ENCODE peak calls at places on chromosomes 13 and 19, in five cellular contexts. A is stomach, S is GM12878, R is prostate gland, Z is HepG2. I is an unnamed sample.

GRCh38 chr13:20492641-20493040 is 33.0 kb downstream of the CRYL1 start:
- DNase-seq in Z (peak), S (no peak), A (no peak), R (no peak), I (no peak)

GRCh38 chr19:41195675-41196497 is 2.9 kb downstream of the CYP2S1 start:
- DNase-seq in A (no peak), R (no peak), Z (no peak), S (no peak), I (no peak)

GRCh38 chr13:51628059-51628852 is 44.0 kb downstream of the WDFY2 start:
- DNase-seq in R (no peak), A (no peak), Z (no peak), S (no peak), I (no peak)

GRCh38 chr19:30133803-30134202 is 191.8 kb downstream of the URI1 start:
- DNase-seq in S (no peak), Z (no peak), R (no peak), A (no peak), I (no peak)

GRCh38 chr13:93244918-93245280 is 18.3 kb downstream of the GPC6 start:
- DNase-seq in S (no peak), A (no peak), R (no peak), Z (no peak), I (no peak)

GRCh38 chr13:86840250-86841191 is 830.6 kb upstream of the SLITRK5 start:
- DNase-seq in Z (no peak), A (no peak), S (no peak), R (no peak), I (no peak)

GRCh38 chr13:33453911-33454310 is 168.4 kb upstream of the STARD13 start:
- DNase-seq in R (no peak), A (no peak), Z (peak), S (no peak), I (no peak)

GRCh38 chr13:39512687-39513086 is 90.3 kb downstream of the LHFPL6 start:
- DNase-seq in R (no peak), A (no peak), S (no peak), Z (no peak), I (no peak)

GRCh38 chr19:4814625-4815425 is 16.7 kb downstream of the TICAM1 start:
- DNase-seq in S (no peak), Z (no peak), A (no peak), R (no peak), I (no peak)

GRCh38 chr13:107721436-107721835 is 493.9 kb downstream of the LIG4 start:
- DNase-seq in S (no peak), A (no peak), Z (no peak), R (no peak), I (no peak)

GRCh38 chr13:85729296-85729695 is 69.9 kb downstream of the SLITRK6 start:
- DNase-seq in A (no peak), R (no peak), S (no peak), Z (no peak), I (no peak)

GRCh38 chr19:32196690-32197420 is 148.6 kb upstream of the ZNF507 start:
- DNase-seq in A (no peak), R (no peak), Z (no peak), S (no peak), I (no peak)

GRCh38 chr19:29576043-29576442 is 30.0 kb upstream of the POP4 start:
- DNase-seq in S (no peak), Z (no peak), R (no peak), A (no peak), I (peak)

DNA sequence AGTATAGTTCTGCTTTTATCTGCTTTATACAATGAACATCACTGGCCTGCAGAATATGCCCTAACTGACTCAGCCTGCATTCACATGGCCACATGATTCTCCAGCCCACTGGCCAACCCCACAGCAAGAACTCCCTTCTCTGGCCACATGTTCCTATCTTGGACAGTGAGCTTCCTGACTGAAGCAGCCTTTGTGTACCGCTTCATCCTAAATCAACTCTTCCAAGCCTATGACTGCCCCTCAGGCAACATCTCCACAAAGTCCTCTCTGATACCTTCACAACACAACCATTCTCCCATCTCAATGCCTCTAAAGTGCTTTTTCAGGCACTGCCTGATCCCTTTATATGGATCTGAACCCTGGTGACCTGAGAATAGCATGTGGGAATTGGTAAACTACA is 214.1 kb downstream of the COL4A1 start:
- DNase-seq in R (no peak), A (no peak), S (no peak), Z (no peak), I (no peak)
- H3K4me3 ChIP-seq in R (no peak), A (no peak), S (no peak), Z (no peak), I (no peak)

GRCh38 chr19:2032296-2032941 is 16.9 kb upstream of the BTBD2 start:
- DNase-seq in R (peak), S (no peak), Z (no peak), A (peak), I (peak)
- TF ChIP-seq POLR2AphosphoS5 in R (peak), S (no peak), Z (no peak), A (peak), I (peak)

GRCh38 chr19:36244066-36244465 is 29.2 kb downstream of the ZNF146 start:
- DNase-seq in S (no peak), A (no peak), Z (no peak), R (no peak), I (no peak)

GRCh38 chr19:36246006-36246391 is 31.1 kb downstream of the ZNF146 start:
- DNase-seq in Z (no peak), S (no peak), A (no peak), R (no peak), I (peak)

GRCh38 chr19:36245210-36246005 is 30.5 kb downstream of the ZNF146 start:
- DNase-seq in A (no peak), S (no peak), R (no peak), Z (no peak), I (no peak)
- H3K4me3 ChIP-seq in A (peak), S (no peak), R (peak), Z (no peak), I (peak)

DNA sequence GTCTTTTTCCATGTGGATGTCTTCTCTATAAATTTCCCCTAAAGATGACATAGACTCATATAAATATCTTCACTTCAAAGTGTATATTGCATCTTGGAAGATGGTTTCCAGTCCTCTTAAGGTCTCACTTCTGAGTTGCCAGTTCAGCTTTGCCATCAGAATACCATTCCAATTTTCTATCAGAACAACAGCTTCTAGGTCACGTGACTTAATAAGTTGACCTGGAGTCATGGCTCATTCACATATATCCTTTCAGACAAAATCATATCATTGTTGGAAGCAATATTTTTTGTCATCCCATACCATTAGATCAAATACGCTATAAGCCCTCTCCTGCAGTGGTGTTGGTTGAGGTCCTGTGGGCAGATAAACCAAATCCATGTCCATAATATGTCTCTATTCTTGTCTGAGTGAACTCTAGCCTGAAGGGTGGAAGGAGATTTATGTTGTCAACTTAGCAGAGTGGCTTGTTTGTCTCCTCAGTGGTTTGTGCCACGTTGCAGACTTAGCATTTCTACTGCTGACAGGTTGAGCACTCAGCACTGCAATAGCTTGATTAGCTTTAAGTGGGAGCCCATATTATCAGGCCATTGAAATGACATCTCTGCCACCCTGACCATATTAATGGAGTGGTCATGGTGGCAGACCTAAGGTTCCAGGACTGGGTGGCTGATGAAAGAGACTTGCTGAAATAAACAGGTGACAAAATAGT is 123.6 kb upstream of the PCDH17 start:
- DNase-seq in S (no peak), Z (no peak), A (no peak), R (no peak), I (no peak)
- TF ChIP-seq POLR2AphosphoS5 in S (no peak), Z (no peak), A (no peak), R (no peak), I (no peak)

DNA sequence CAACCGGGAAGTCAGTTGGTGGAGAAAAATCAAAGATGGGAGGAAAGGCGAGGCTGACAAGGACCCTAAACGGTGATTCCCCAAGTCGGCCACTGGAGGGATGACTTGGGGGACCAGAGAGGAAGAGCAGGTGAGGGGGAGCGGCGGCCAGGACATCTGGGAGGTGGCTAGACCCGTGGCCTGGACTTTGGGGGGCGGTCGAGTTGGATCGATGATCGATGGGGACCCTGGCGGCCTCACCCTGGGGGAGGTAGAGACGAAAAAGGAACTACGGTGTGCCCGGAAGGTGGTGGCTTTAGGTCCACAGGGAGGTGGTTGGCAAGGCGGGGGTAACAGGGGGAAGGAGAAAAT is 7.6 kb upstream of the CIRBP start:
- DNase-seq in A (no peak), R (no peak), Z (no peak), S (no peak), I (no peak)
- H3K4me3 ChIP-seq in A (peak), R (peak), Z (peak), S (peak), I (peak)

DNA sequence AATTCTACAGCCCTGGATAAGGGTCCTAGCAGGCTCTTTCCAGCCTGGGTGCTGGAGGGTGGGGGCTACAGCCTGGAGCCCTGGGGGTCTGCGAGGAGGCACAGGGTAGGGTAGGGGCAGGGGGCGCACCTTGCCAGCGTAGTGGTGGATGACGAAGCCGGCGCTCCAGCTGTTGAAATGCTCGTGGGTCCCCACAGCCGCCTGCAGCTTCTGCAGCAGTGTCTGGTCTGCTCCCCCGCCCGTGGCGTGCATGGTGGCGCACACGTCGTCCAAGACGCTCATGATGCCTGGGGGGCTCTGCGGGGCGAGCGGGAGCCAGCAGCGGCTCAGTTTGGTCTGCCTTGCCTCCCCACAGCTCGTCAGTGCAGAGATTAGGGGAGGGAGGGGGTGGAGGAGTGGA is 30.2 kb upstream of the ZNF414 start:
- DNase-seq in A (no peak), S (no peak), Z (no peak), R (no peak), I (no peak)
- TF ChIP-seq POLR2AphosphoS5 in A (no peak), S (no peak), Z (no peak), R (no peak), I (no peak)

GRCh38 chr19:50322931-50323781 is 6.0 kb downstream of the KCNC3 start:
- DNase-seq in S (no peak), A (no peak), Z (no peak), R (no peak), I (no peak)
- H3K4me3 ChIP-seq in S (no peak), A (no peak), Z (no peak), R (no peak), I (no peak)

GRCh38 chr13:97432232-97432916 is 1.6 kb upstream of the RAP2A start:
- DNase-seq in A (no peak), Z (no peak), S (no peak), R (no peak), I (no peak)
- TF ChIP-seq POLR2AphosphoS5 in A (no peak), Z (no peak), S (no peak), R (no peak), I (no peak)

GRCh38 chr19:406999-407491 is 1.9 kb downstream of the C2CD4C start:
- DNase-seq in S (no peak), Z (no peak), A (no peak), R (no peak), I (peak)

GRCh38 chr19:409515-410242 is 732 bp upstream of the C2CD4C start:
- DNase-seq in A (no peak), Z (no peak), R (no peak), S (no peak), I (peak)

GRCh38 chr19:409006-409514 is at the start of gene C2CD4C:
- DNase-seq in A (no peak), R (no peak), Z (no peak), S (no peak), I (peak)

GRCh38 chr19:407501-408440 is 1.2 kb downstream of the C2CD4C start:
- DNase-seq in A (no peak), Z (no peak), S (no peak), R (no peak), I (peak)

DNA sequence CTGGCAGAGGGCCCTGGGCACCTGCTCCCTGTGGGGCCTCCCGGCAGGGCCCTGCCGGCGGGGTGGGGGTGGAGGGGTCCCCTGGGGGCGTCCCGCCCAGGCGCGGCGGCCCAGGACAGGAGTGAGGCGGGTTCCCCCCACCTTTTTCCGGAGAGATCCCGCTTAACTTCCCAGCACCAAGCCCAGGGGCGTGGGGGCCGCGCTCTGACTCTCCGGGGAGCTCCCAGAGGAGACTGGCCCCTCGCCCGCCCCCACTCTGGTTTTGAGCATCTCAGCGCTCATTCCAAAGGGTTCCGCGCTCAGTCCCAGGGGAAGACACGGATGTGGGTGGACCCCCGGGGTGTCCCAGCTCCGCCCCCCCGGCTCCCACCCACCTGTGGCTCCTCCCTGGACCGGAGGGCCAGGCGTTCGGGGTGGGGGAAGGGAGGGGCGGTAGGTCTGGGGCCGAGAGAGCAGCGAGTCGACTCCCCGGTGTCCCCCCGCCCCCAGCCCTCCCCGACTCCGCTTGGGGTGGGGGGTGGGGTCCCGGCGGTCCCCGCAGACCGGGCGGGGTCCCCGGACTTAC is 424 bp downstream of the C2CD4C start:
- DNase-seq in A (no peak), R (no peak), Z (no peak), S (no peak), I (peak)
- H3K4me3 ChIP-seq in A (peak), R (peak), Z (no peak), S (no peak), I (peak)

I was measured in suprapubic skin.